ENCODE peak calls at places on chromosomes 16 and 17, in eight cellular contexts. M is WERI-Rb-1, B is A549, L is LNCaP clone FGC, G is neural crest cell, X is nephron progenitor cell, O is spleen, V is body of pancreas. I is an unnamed sample.

GRCh38 chr16:66898933-66899309 is 18.6 kb downstream of the PDP2 start:
- DNase-seq in L (no peak), B (no peak), G (no peak), X (no peak), V (no peak), O (no peak), M (no peak), I (no peak)

GRCh38 chr16:732936-733335 is 6.0 kb downstream of the HAGHL start:
- DNase-seq in O (no peak), X (no peak), G (no peak), B (peak), M (no peak), L (no peak), V (no peak), I (no peak)

GRCh38 chr17:29565643-29566472 is 979 bp downstream of the ABHD15 start:
- DNase-seq in X (peak), M (peak), G (no peak), L (no peak), O (peak), V (peak), B (peak), I (no peak)

GRCh38 chr16:57284206-57284951 is at the start of gene PLLP:
- DNase-seq in X (peak), G (no peak), L (no peak), O (no peak), M (peak), B (peak), V (peak), I (no peak)

GRCh38 chr17:59149051-59149450 is 5.9 kb downstream of the SKA2 start:
- DNase-seq in G (no peak), X (no peak), O (no peak), M (no peak), B (peak), V (no peak), L (no peak), I (no peak)

GRCh38 chr16:66619534-66620418 is 15.3 kb downstream of the CMTM3 start:
- DNase-seq in B (no peak), M (no peak), G (no peak), V (no peak), O (peak), L (no peak), X (no peak), I (no peak)

GRCh38 chr17:57926723-57927047 is 28.5 kb downstream of the CUEDC1 start:
- DNase-seq in M (no peak), X (no peak), L (no peak), B (no peak), O (no peak), G (no peak), V (no peak), I (no peak)

GRCh38 chr17:82219083-82219482 is 6.4 kb upstream of the CCDC57 start:
- DNase-seq in V (no peak), O (peak), X (no peak), M (no peak), B (no peak), L (no peak), G (no peak), I (no peak)

GRCh38 chr17:37826497-37827115 is 81.7 kb upstream of the HNF1B start:
- DNase-seq in L (no peak), O (peak), V (no peak), G (no peak), X (no peak), M (no peak), B (no peak), I (no peak)

GRCh38 chr16:88696441-88696840 is 9.8 kb downstream of the RNF166 start:
- DNase-seq in X (no peak), G (no peak), L (no peak), O (no peak), M (no peak), B (no peak), V (no peak), I (no peak)

GRCh38 chr16:62068747-62069146 is 32.5 kb upstream of the CDH8 start:
- DNase-seq in O (no peak), B (peak), V (no peak), X (no peak), G (no peak), L (no peak), M (peak), I (no peak)

GRCh38 chr17:29615492-29616299 is 7.0 kb downstream of the CORO6 start:
- DNase-seq in G (peak), O (peak), B (peak), L (no peak), X (peak), V (peak), M (peak), I (peak)

GRCh38 chr17:55478971-55479370 is 32.3 kb downstream of the SMIM36 start:
- DNase-seq in G (no peak), O (no peak), X (no peak), B (no peak), V (no peak), L (no peak), M (no peak), I (no peak)

GRCh38 chr17:40399185-40399584 is 18.5 kb downstream of the TOP2A start:
- DNase-seq in B (peak), X (no peak), M (no peak), G (no peak), O (no peak), V (no peak), L (no peak), I (no peak)

GRCh38 chr17:61235821-61236197 is 163.8 kb upstream of the TBX2 start:
- DNase-seq in M (peak), G (no peak), X (no peak), L (peak), V (no peak), O (no peak), B (no peak), I (no peak)

GRCh38 chr17:42682400-42683384 is at the start of gene CNTNAP1:
- DNase-seq in O (no peak), M (peak), X (peak), L (no peak), V (peak), G (peak), B (peak), I (peak)

GRCh38 chr17:48612456-48612853 is 1.6 kb upstream of the HOXB7 start:
- DNase-seq in X (no peak), V (no peak), B (peak), L (no peak), M (no peak), O (no peak), G (no peak), I (peak)

GRCh38 chr17:64198711-64199110 is 64.3 kb downstream of the TEX2 start:
- DNase-seq in V (no peak), B (no peak), M (no peak), X (no peak), G (no peak), L (no peak), O (no peak), I (no peak)

GRCh38 chr17:82231562-82232321 is 2.9 kb downstream of the SLC16A3 start:
- DNase-seq in L (no peak), V (peak), O (peak), G (peak), M (no peak), B (peak), X (peak), I (no peak)

GRCh38 chr17:77319211-77320031 is 178.7 kb downstream of the SEC14L1 start:
- DNase-seq in O (peak), B (peak), G (no peak), X (peak), L (no peak), V (peak), M (peak), I (no peak)

GRCh38 chr16:3954411-3954921 is 74.0 kb upstream of the CREBBP start:
- DNase-seq in G (no peak), L (no peak), M (no peak), O (no peak), B (no peak), V (no peak), X (no peak), I (no peak)

GRCh38 chr16:30131869-30132475 is 9.0 kb upstream of the MAPK3 start:
- DNase-seq in V (no peak), X (no peak), G (no peak), M (no peak), O (no peak), B (no peak), L (no peak), I (no peak)

GRCh38 chr16:89945654-89946053 is 2.9 kb upstream of the DEF8 start:
- DNase-seq in M (no peak), X (no peak), L (no peak), G (no peak), B (no peak), V (no peak), O (no peak), I (no peak)

GRCh38 chr17:9594065-9594464 is 17.6 kb downstream of the CFAP52 start:
- DNase-seq in O (no peak), X (no peak), M (no peak), V (no peak), L (no peak), B (no peak), G (no peak), I (no peak)

GRCh38 chr16:88010343-88010970 is 59.2 kb downstream of the BANP start:
- DNase-seq in V (no peak), G (no peak), M (no peak), B (no peak), X (no peak), L (no peak), O (no peak), I (no peak)

GRCh38 chr16:64167851-64168770 is 953.8 kb downstream of the CDH11 start:
- DNase-seq in G (no peak), M (no peak), X (no peak), V (no peak), O (no peak), B (no peak), L (no peak), I (no peak)

GRCh38 chr17:9959377-9959981 is 54.4 kb upstream of the RCVRN start:
- DNase-seq in G (peak), X (peak), V (no peak), M (peak), O (no peak), B (peak), L (peak), I (peak)

GRCh38 chr16:84878770-84879169 is 59.0 kb downstream of the CRISPLD2 start:
- DNase-seq in B (no peak), O (no peak), G (no peak), M (no peak), L (no peak), V (no peak), X (no peak), I (no peak)

GRCh38 chr16:4414187-4414909 is 2.0 kb downstream of the CORO7 start:
- DNase-seq in O (peak), B (no peak), L (no peak), M (no peak), V (no peak), G (no peak), X (no peak), I (no peak)

DNA sequence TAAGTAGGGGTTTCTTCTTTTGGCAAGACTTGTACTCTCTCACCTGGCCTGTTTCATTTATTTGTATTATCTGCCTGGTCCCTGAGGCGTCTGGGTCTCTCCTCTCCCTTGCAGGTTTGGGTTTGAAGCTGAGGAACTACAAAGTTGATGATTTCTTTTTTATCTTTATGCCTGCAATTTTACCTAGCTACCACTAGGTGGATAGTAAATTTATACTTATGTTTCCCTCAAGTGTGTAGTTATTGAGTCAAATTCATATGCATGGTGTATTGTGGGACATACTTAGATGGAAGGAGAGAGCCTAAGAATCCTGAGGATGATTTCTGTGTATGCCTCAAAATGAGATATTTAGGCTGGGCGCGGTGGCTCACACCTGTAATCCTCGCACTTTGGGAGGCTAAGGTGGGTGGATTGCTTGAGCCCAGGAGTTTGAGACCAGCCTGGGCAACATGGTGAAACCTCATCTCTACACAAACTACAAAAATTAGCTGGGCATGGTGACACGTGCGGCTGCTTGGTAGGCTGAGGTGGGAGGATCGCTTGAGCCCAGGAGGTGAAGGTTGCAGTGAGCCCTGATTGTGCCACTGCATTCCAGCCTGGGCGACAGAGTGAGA is 13.6 kb downstream of the TMEM98 start:
- DNase-seq in G (no peak), O (no peak), X (no peak), B (no peak), L (no peak), V (no peak), M (no peak), I (no peak)
- TF ChIP-seq CTCF in G (peak), O (no peak), X (peak), B (peak), L (peak), V (no peak), M (no peak), I (peak)

DNA sequence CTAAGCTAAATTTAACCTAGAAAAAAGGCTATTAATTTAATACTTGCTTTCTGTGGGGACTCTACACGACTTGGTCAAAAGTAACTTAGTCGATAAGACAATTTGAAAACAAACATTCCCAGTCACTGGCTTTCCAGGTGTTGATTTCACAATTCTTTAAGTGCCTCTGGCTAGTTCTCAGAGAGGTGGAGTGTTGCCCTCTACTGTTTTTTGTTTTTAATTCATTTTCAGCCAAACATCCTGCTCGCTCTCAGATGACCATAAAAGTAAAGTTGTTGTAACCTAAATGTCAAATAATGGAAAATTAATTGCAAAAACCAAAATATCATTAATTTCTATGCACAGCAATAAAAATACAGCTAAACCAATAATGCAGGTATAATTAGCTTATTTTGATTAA is 107.1 kb downstream of the MYO1D start:
- DNase-seq in M (no peak), G (no peak), B (peak), L (peak), O (no peak), V (no peak), X (no peak), I (no peak)
- TF ChIP-seq CTCF in M (peak), G (peak), B (peak), L (peak), O (no peak), V (no peak), X (peak), I (no peak)

GRCh38 chr16:23345237-23345636 is 43.1 kb downstream of the SCNN1B start:
- DNase-seq in V (no peak), M (no peak), L (no peak), B (no peak), O (no peak), G (no peak), X (no peak), I (no peak)

GRCh38 chr16:23343643-23344612 is 41.8 kb downstream of the SCNN1B start:
- DNase-seq in L (peak), X (no peak), V (no peak), M (no peak), G (no peak), O (no peak), B (no peak), I (no peak)

GRCh38 chr16:23353440-23353839 is 51.3 kb downstream of the SCNN1B start:
- DNase-seq in O (peak), G (no peak), B (no peak), V (peak), M (no peak), X (no peak), L (no peak), I (no peak)

GRCh38 chr16:23351360-23351759 is 49.3 kb downstream of the SCNN1B start:
- DNase-seq in B (no peak), M (no peak), V (peak), G (no peak), L (peak), X (no peak), O (peak), I (no peak)

DNA sequence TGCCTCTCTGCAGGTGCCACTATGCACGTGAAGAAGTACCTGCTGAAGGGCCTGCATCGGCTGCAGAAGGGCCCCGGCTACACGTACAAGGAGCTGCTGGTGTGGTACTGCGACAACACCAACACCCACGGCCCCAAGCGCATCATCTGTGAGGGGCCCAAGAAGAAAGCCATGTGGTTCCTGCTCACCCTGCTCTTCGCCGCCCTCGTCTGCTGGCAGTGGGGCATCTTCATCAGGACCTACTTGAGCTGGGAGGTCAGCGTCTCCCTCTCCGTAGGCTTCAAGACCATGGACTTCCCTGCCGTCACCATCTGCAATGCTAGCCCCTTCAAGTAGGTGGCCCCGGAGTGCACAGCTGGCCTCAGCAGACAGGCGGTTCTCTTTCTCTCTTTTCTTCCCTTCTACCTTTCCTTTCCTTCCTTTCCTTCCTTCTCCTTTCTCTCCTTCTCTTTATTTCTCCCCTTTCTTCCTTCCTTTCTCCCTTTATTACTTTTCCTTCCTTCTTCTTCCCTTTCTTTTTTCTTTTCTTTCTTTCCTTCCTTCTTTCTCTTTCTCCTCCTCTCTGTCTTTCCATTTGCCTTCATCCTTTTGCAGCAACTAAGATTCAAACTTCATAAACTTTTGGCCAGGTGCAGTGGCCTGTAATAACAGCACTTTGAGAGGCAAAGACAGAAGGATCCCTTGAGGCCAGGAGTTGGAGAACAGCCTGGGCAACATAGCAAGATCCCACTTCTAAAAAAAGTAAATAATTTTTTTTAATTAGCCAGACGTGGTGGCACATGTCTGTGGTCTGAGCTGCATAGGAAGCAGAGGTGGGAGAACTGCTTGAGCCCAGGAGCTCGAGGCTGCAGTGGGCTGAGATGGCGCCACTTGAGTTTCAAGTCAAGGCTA is 46.7 kb downstream of the SCNN1B start:
- DNase-seq in L (no peak), X (peak), B (peak), M (peak), O (no peak), G (no peak), V (no peak), I (no peak)
- TF ChIP-seq CTCF in L (no peak), X (no peak), B (no peak), M (peak), O (no peak), G (no peak), V (no peak), I (no peak)

GRCh38 chr16:46482895-46483294 is 138.3 kb downstream of the SHCBP1 start:
- DNase-seq in G (no peak), O (no peak), X (no peak), L (no peak), V (no peak), B (peak), M (no peak), I (no peak)
- TF ChIP-seq CTCF in G (no peak), O (no peak), X (no peak), L (peak), V (no peak), B (no peak), M (peak), I (no peak)

I was measured in mesothelial cell of epicardium.